ENCODE peak calls at places on chromosome 21, in four cellular contexts. X, T, M and F are unnamed samples.

GRCh38 chr21:16863541-16863940 is 649.3 kb upstream of the CXADR start:
- DNase-seq in X (no peak), T (no peak), M (no peak), F (no peak)

GRCh38 chr21:29232601-29233541 is 65.9 kb upstream of the BACH1 start:
- DNase-seq in X (peak; percentile 63), T (no peak), M (no peak), F (peak; percentile 39)

GRCh38 chr21:38948377-38948776 is 142.6 kb downstream of the ETS2 start:
- DNase-seq in X (no peak), T (no peak), M (no peak), F (peak; percentile 77)

GRCh38 chr21:25936776-25937175 is 202.0 kb downstream of the GABPA start:
- DNase-seq in X (no peak), T (no peak), M (no peak), F (peak; percentile 22)

GRCh38 chr21:38804030-38804616 is 1.6 kb upstream of the ETS2 start:
- DNase-seq in X (peak; percentile 25), T (no peak), M (no peak), F (no peak)

GRCh38 chr21:34553199-34553952 is 41.4 kb upstream of the KCNE1 start:
- DNase-seq in X (peak; percentile 48), T (no peak), M (no peak), F (peak; percentile 71)

GRCh38 chr21:46048926-46049889 is 48.7 kb upstream of the COL6A2 start:
- DNase-seq in X (peak; percentile 99), T (peak; percentile 65), M (peak; percentile 91), F (peak; percentile 100)

GRCh38 chr21:36478207-36478701 is 1.7 kb downstream of the CLDN14 start:
- DNase-seq in X (peak; percentile 99), T (no peak), M (no peak), F (peak; percentile 83)

GRCh38 chr21:38664821-38665220 is 140.9 kb upstream of the ETS2 start:
- DNase-seq in X (no peak), T (no peak), M (no peak), F (peak; percentile 37)

GRCh38 chr21:32411366-32412161 is 942 bp upstream of the EVA1C start:
- DNase-seq in X (no peak), T (peak; percentile 87), M (peak; percentile 93), F (peak; percentile 91)

GRCh38 chr21:42010507-42011493 is 640 bp upstream of the ZBTB21 start:
- DNase-seq in X (no peak), T (peak; percentile 42), M (peak; percentile 28), F (no peak)

GRCh38 chr21:27149034-27149433 is 182.1 kb upstream of the ADAMTS5 start:
- DNase-seq in X (peak; percentile 10), T (no peak), M (no peak), F (peak; percentile 75)

GRCh38 chr21:37001446-37001845 is 5.1 kb upstream of the RIPPLY3 start:
- DNase-seq in X (no peak), T (no peak), M (no peak), F (no peak)

GRCh38 chr21:27060190-27060589 is 93.3 kb upstream of the ADAMTS5 start:
- DNase-seq in X (no peak), T (no peak), M (no peak), F (peak; percentile 32)

GRCh38 chr21:39888848-39889247 is 21.6 kb downstream of the PCP4 start:
- DNase-seq in X (no peak), T (no peak), M (no peak), F (no peak)

GRCh38 chr21:36992671-36993070 is 13.8 kb upstream of the RIPPLY3 start:
- DNase-seq in X (no peak), T (no peak), M (no peak), F (no peak)

GRCh38 chr21:25934130-25934529 is 199.4 kb downstream of the GABPA start:
- DNase-seq in X (peak; percentile 80), T (no peak), M (no peak), F (no peak)

GRCh38 chr21:46639489-46640386 is 4.3 kb downstream of the PRMT2 start:
- DNase-seq in X (no peak), T (no peak), M (no peak), F (no peak)

GRCh38 chr21:38798481-38798882 is 7.2 kb upstream of the ETS2 start:
- DNase-seq in X (peak; percentile 52), T (no peak), M (no peak), F (no peak)

GRCh38 chr21:26170471-26171309 is at the start of gene APP:
- DNase-seq in X (peak; percentile 60), T (peak; percentile 83), M (peak; percentile 87), F (peak; percentile 93)

GRCh38 chr21:40819262-40819661 is 27.7 kb downstream of the DSCAM start:
- DNase-seq in X (no peak), T (no peak), M (no peak), F (no peak)

GRCh38 chr21:22575165-22575584 is 1577.0 kb downstream of the NCAM2 start:
- DNase-seq in X (no peak), T (no peak), M (no peak), F (no peak)
- H3K4me3 ChIP-seq in X (no peak overlapping the region), T (no peak overlapping the region), M (no peak overlapping the region), F (no peak overlapping the region)

GRCh38 chr21:43198376-43198775 is 29.6 kb downstream of the CRYAA start:
- DNase-seq in X (no peak), T (no peak), M (no peak), F (no peak)
- TF ChIP-seq CTCF in X (no peak), T (no peak), M (no peak), F (no peak)

DNA sequence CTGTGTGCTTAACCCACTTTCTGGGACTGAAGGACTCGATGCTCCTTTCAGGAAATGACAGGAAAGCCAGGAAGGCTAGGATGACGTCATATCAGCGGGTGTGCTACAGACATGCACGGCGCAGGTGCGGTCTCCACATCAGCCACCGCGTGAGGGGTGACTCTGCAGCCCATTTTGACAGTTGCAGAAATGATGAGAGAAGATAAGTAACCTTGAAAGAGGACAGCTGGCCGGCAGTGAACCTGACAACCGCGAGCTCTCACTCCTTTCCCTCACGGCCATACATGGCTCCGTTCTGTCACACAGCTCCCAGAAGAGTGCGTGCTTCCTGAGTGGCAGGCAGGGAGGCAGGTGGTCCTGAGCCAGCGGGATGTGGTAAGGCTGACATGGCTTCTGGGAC is 1.7 kb upstream of the KRTAP10-5 start:
- DNase-seq in X (no peak), T (no peak), M (no peak), F (no peak)
- H3K4me3 ChIP-seq in X (no peak overlapping the region), T (no peak overlapping the region), M (no peak overlapping the region), F (no peak overlapping the region)

GRCh38 chr21:33480481-33481103 is 818 bp upstream of the TMEM50B start:
- DNase-seq in X (no peak), T (no peak), M (no peak), F (no peak)

GRCh38 chr21:33479679-33480480 is at the start of gene TMEM50B:
- DNase-seq in X (peak; percentile 92), T (peak; percentile 97), M (peak; percentile 97), F (peak; percentile 97)

GRCh38 chr21:33477066-33477465 is 2.7 kb downstream of the TMEM50B start:
- DNase-seq in X (no peak), T (no peak), M (no peak), F (no peak)

GRCh38 chr21:33478182-33478581 is 1.6 kb downstream of the TMEM50B start:
- DNase-seq in X (no peak), T (no peak), M (no peak), F (no peak)

GRCh38 chr21:33478858-33479678 is 706 bp downstream of the TMEM50B start:
- DNase-seq in X (no peak), T (peak; percentile 45), M (peak; percentile 29), F (peak; percentile 29)
- TF ChIP-seq CTCF in X (peak; percentile 21), T (no peak), M (no peak), F (peak; percentile 12)

DNA sequence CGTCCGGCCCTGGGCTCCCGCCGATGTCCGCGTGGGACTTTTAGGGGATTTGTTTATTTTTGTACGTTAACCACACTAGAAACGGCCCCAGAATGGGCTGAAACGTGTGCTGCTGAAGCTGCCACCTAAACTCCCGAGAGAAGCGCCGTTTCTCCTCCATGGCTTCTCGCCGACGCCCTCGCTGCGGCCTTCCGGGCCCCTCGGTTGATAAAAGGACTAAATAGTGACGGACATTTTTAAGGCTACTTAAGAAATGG is 678 bp upstream of the PTTG1IP start:
- DNase-seq in X (no peak), T (no peak), M (no peak), F (no peak)
- H3K4me3 ChIP-seq in X (peak overlapping the region; percentile 79), T (peak overlapping the region; percentile 50), M (peak overlapping the region; percentile 90), F (peak overlapping the region; percentile 63)

DNA sequence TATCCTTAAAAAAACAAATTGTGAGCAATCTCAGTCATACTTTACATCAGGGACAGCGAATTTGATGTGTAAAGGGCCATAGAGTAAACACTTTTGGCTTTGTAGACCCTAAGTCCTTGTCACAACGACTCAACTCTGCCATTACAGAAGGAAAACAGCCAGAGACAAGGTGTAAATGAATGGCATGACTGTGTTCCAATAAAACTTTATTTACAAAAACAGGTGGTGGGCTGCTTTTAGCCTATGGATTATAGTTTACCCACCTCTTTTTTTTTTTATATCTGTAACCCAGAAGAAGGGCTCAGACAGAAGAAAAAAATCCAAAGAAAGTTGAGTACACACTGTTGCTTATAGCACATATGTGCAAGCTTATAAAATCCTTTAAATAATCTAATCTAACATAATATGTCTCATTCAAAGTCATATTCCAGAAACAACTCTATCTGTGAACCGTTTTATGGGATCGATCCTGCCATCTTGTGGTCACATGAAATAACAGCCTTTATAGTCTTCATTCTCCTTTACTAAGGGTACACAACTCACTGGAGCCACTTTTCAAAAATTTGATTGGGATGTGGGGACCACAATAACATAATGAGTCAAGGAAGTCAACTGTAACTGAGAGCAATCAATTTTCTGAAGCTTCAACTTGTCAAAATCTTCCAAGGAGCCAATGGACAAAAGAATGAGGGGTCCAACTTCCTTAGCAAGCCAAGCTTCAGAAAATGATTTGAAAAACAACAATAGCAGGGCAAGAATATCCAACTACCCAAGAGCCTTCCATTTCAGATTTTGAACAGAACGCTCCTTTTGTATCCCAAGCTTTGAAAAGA is 142.2 kb upstream of the KRTAP19-8 start:
- DNase-seq in X (peak; percentile 39), T (no peak), M (no peak), F (peak; percentile 70)
- TF ChIP-seq CTCF in X (peak; percentile 58), T (peak; percentile 30), M (peak; percentile 24), F (peak; percentile 49)

DNA sequence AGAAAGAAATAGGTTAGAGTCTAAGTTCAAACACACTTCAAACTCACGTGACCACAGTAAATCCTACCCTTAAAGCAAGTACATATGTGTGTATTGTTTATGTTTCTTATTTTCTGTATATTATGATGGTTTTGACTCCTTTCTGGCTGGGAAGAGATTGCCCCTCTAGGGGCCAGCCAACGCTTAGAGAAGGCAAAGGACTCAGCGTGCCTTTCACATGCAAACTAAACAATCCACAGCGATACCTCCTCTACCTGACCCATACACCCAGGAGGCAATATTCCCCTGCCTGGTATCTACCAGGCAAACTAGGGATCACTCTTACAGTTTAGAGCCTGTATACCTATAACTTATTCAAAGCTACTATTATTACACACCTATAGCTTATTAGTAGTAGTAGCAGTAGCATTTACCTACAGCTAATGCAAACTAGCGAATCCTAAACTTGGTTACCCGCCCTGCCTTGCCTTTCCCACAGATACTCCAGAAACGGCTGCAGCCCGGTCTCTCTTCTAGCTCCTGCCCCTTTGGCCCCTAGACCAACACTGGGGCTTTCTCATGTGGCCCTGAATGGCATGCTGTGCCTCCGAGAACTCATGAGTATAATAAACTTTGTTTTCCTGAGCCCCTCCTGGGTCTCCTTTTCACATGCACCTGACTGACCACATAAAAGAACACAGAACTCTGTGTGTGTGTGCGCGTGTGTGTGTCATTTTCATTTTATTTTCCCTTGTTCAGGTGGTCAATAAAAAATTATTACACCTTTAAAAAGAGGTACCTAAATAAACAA is 14.0 kb downstream of the NRIP1 start:
- DNase-seq in X (no peak), T (no peak), M (no peak), F (no peak)
- H3K4me3 ChIP-seq in X (no peak overlapping the region), T (no peak overlapping the region), M (no peak overlapping the region), F (no peak overlapping the region)